ENCODE peak calls at places on chromosomes 5 and 9, in six cellular contexts. H, F, B, Q, X and R are unnamed samples.

GRCh38 chr9:92709954-92710353 is 40.0 kb upstream of the IPPK start:
- DNase-seq in H (no peak), F (no peak), B (no peak), Q (no peak), X (no peak), R (no peak)

GRCh38 chr9:32992596-32993238 is 8.7 kb downstream of the APTX start:
- DNase-seq in H (no peak), F (no peak), B (no peak), Q (no peak), X (no peak), R (no peak)

GRCh38 chr5:131386779-131387178 is 122.9 kb downstream of the CDC42SE2 start:
- DNase-seq in H (no peak), F (no peak), B (no peak), Q (no peak), X (peak), R (no peak)

GRCh38 chr5:178468196-178468685 is 122.0 kb downstream of the COL23A1 start:
- DNase-seq in H (no peak), F (no peak), B (no peak), Q (no peak), X (no peak), R (no peak)

GRCh38 chr9:84137968-84138367 is 157.4 kb downstream of the RMI1 start:
- DNase-seq in H (no peak), F (no peak), B (no peak), Q (no peak), X (peak), R (no peak)

GRCh38 chr5:14305045-14305444 is 161.9 kb downstream of the TRIO start:
- DNase-seq in H (peak), F (no peak), B (no peak), Q (no peak), X (peak), R (peak)

GRCh38 chr5:16522096-16522495 is 56.5 kb upstream of the ZNF622 start:
- DNase-seq in H (no peak), F (no peak), B (no peak), Q (no peak), X (no peak), R (no peak)

GRCh38 chr9:118829334-118829733 is 539.9 kb downstream of the BRINP1 start:
- DNase-seq in H (no peak), F (no peak), B (no peak), Q (no peak), X (no peak), R (no peak)

GRCh38 chr5:1103505-1104326 is 8.1 kb downstream of the SLC12A7 start:
- DNase-seq in H (no peak), F (peak), B (no peak), Q (no peak), X (peak), R (peak)

GRCh38 chr5:92560698-92561361 is 1020.2 kb downstream of the NR2F1-AS1 start:
- DNase-seq in H (peak), F (no peak), B (no peak), Q (no peak), X (peak), R (no peak)

GRCh38 chr5:14268236-14268701 is 125.1 kb downstream of the TRIO start:
- DNase-seq in H (peak), F (no peak), B (no peak), Q (no peak), X (peak), R (peak)

GRCh38 chr5:131171276-131171815 is 602 bp downstream of the LYRM7 start:
- DNase-seq in H (no peak), F (no peak), B (no peak), Q (no peak), X (no peak), R (no peak)

GRCh38 chr9:99353408-99353807 is 131.3 kb downstream of the SEC61B start:
- DNase-seq in H (no peak), F (no peak), B (no peak), Q (no peak), X (peak), R (no peak)

GRCh38 chr5:110371725-110372041 is 354.8 kb downstream of the TMEM232 start:
- DNase-seq in H (no peak), F (no peak), B (no peak), Q (no peak), X (no peak), R (no peak)

GRCh38 chr9:22840641-22841040 is 394.0 kb downstream of the DMRTA1 start:
- DNase-seq in H (no peak), F (no peak), B (no peak), Q (no peak), X (no peak), R (no peak)

GRCh38 chr5:41009228-41009627 is 61.9 kb downstream of the MROH2B start:
- DNase-seq in H (peak), F (no peak), B (no peak), Q (no peak), X (no peak), R (peak)